ENCODE peak calls at places on chromosomes 1 and 21, in seven cellular contexts. Z is NCI-H1092; D is fibroblast of the conjunctiva; E is stimulated activated naive CD4-positive, alpha-beta T cell; Y is left cardiac atrium; L is left colon; S is stimulated activated CD8-positive, alpha-beta memory T cell treated with anti-CD3 and anti-CD28 coated beads, Interleukin-12 subunit alpha, Interleukin-12 subunit beta, amount 100 ng/mL, for 4 hours. J is an unnamed sample.

GRCh38 chr1:53328490-53329182 is 766 bp upstream of the LRP8 start:
- DNase-seq in L (peak; percentile 21), Y (no peak), Z (no peak), E (no peak), S (no peak), D (no peak), J (no peak)

GRCh38 chr1:157948547-157949152 is 44.8 kb upstream of the KIRREL1 start:
- DNase-seq in Y (no peak), E (no peak), D (no peak), Z (no peak), S (no peak), L (peak; percentile 43), J (peak; percentile 8)

GRCh38 chr1:214296860-214297699 is 16.1 kb downstream of the SMYD2 start:
- DNase-seq in Y (no peak), D (no peak), L (no peak), E (no peak), Z (no peak), S (no peak), J (no peak)

GRCh38 chr1:38028105-38028591 is 15.6 kb downstream of the UTP11 start:
- DNase-seq in Z (no peak), E (no peak), D (no peak), Y (no peak), S (no peak), L (no peak), J (peak; percentile 98)

GRCh38 chr1:55958498-55958897 is 620.9 kb downstream of the PLPP3 start:
- DNase-seq in Y (no peak), L (no peak), Z (no peak), D (no peak), S (no peak), E (no peak), J (no peak)

GRCh38 chr1:75423616-75424015 is 187.3 kb downstream of the SLC44A5 start:
- DNase-seq in S (no peak), Y (no peak), Z (no peak), E (no peak), D (no peak), L (no peak), J (no peak)

GRCh38 chr1:12539705-12540579 is 78.1 kb downstream of the DHRS3 start:
- DNase-seq in Y (peak; percentile 86), S (no peak), L (peak; percentile 41), D (peak; percentile 80), Z (no peak), E (no peak), J (no peak)

GRCh38 chr21:46295996-46296752 is 10.0 kb downstream of the YBEY start:
- DNase-seq in L (peak; percentile 67), S (peak; percentile 37), D (peak; percentile 63), Y (peak; percentile 93), Z (peak; percentile 88), E (peak; percentile 18), J (no peak)

GRCh38 chr1:155858805-155859233 is 548 bp upstream of the SYT11 start:
- DNase-seq in L (peak; percentile 22), S (no peak), E (no peak), Z (no peak), Y (no peak), D (peak; percentile 21), J (no peak)

GRCh38 chr1:63866085-63866484 is 92.3 kb downstream of the ROR1 start:
- DNase-seq in L (no peak), D (no peak), S (no peak), E (no peak), Y (no peak), Z (no peak), J (no peak)

GRCh38 chr21:41931041-41931451 is 22.8 kb downstream of the C2CD2 start:
- DNase-seq in L (no peak), D (no peak), Y (no peak), S (no peak), E (no peak), Z (no peak), J (no peak)

GRCh38 chr1:87778896-87779295 is 450.2 kb downstream of the LMO4 start:
- DNase-seq in Z (no peak), E (no peak), L (no peak), Y (no peak), S (no peak), D (no peak), J (no peak)

GRCh38 chr21:33451634-33452071 is 28.1 kb downstream of the TMEM50B start:
- DNase-seq in Z (no peak), L (no peak), D (no peak), E (no peak), S (no peak), Y (no peak), J (no peak)

GRCh38 chr1:23449918-23450317 is 25.4 kb upstream of the TCEA3 start:
- DNase-seq in Z (no peak), D (no peak), Y (peak; percentile 66), S (no peak), E (no peak), L (peak; percentile 81), J (no peak)

J was measured in DMS 273 treated with DMSO at 0.1 percent for 48 hours.